ENCODE peak calls at places on chromosomes 7 and 10, in seven cellular contexts. K, T, P, L, D, A and O are unnamed samples.

GRCh38 chr10:24811906-24812305 is 88.2 kb upstream of the ARHGAP21 start:
- DNase-seq in K (no peak), T (no peak), P (peak), L (no peak), D (peak), A (no peak), O (no peak)

GRCh38 chr10:30425336-30426075 is 8.5 kb upstream of the MAP3K8 start:
- DNase-seq in K (no peak), T (no peak), P (no peak), L (no peak), D (no peak), A (no peak), O (no peak)

GRCh38 chr10:50470798-50471582 is 152.8 kb downstream of the SGMS1 start:
- DNase-seq in K (peak), T (no peak), P (no peak), L (peak), D (peak), A (no peak), O (peak)

GRCh38 chr7:5419523-5420107 is 4.0 kb downstream of the TNRC18 start:
- DNase-seq in K (peak), T (no peak), P (peak), L (no peak), D (peak), A (no peak), O (no peak)

GRCh38 chr7:81715984-81716588 is 53.8 kb downstream of the HGF start:
- DNase-seq in K (no peak), T (no peak), P (peak), L (no peak), D (peak), A (no peak), O (peak)

GRCh38 chr7:114414151-114415053 is at the start of gene FOXP2:
- DNase-seq in K (peak), T (no peak), P (peak), L (no peak), D (peak), A (no peak), O (peak)

GRCh38 chr7:98165827-98166667 is 45.2 kb upstream of the BHLHA15 start:
- DNase-seq in K (peak), T (no peak), P (peak), L (no peak), D (peak), A (peak), O (peak)

GRCh38 chr7:151890355-151891004 is 13.6 kb upstream of the PRKAG2 start:
- DNase-seq in K (no peak), T (no peak), P (no peak), L (no peak), D (no peak), A (no peak), O (no peak)

GRCh38 chr7:143882020-143882610 is 19.9 kb downstream of the TCAF1 start:
- DNase-seq in K (peak), T (no peak), P (peak), L (no peak), D (peak), A (peak), O (peak)

GRCh38 chr10:932589-932988 is 1.1 kb upstream of the LARP4B start:
- DNase-seq in K (peak), T (no peak), P (no peak), L (no peak), D (no peak), A (peak), O (no peak)

GRCh38 chr7:38229386-38229785 is 44.0 kb downstream of the TARP start:
- DNase-seq in K (no peak), T (no peak), P (no peak), L (no peak), D (peak), A (no peak), O (peak)

GRCh38 chr10:95400789-95401188 is 110.0 kb upstream of the PDLIM1 start:
- DNase-seq in K (no peak), T (no peak), P (no peak), L (no peak), D (no peak), A (no peak), O (no peak)

GRCh38 chr10:30114871-30115270 is 55.5 kb upstream of the JCAD start:
- DNase-seq in K (no peak), T (no peak), P (peak), L (no peak), D (peak), A (no peak), O (peak)

GRCh38 chr7:47806701-47807103 is 141.6 kb downstream of the PKD1L1 start:
- DNase-seq in K (no peak), T (no peak), P (no peak), L (no peak), D (no peak), A (no peak), O (peak)

GRCh38 chr7:29228289-29229011 is 33.9 kb downstream of the CHN2 start:
- DNase-seq in K (peak), T (no peak), P (no peak), L (no peak), D (no peak), A (no peak), O (no peak)

GRCh38 chr7:77266162-77266807 is 66.7 kb upstream of the FGL2 start:
- DNase-seq in K (no peak), T (no peak), P (no peak), L (no peak), D (peak), A (no peak), O (no peak)

GRCh38 chr10:1488970-1489548 is 248.3 kb downstream of the ADARB2 start:
- DNase-seq in K (no peak), T (no peak), P (no peak), L (no peak), D (no peak), A (no peak), O (no peak)

GRCh38 chr10:7258948-7259523 is 151.8 kb downstream of the SFMBT2 start:
- DNase-seq in K (no peak), T (no peak), P (no peak), L (no peak), D (peak), A (no peak), O (no peak)

GRCh38 chr7:36224916-36225858 is 72.1 kb downstream of the EEPD1 start:
- DNase-seq in K (no peak), T (no peak), P (no peak), L (no peak), D (peak), A (no peak), O (peak)

GRCh38 chr7:42350801-42351200 is 113.8 kb upstream of the GLI3 start:
- DNase-seq in K (no peak), T (peak), P (no peak), L (no peak), D (peak), A (no peak), O (no peak)

GRCh38 chr10:84424731-84425165 is 96.4 kb downstream of the CCSER2 start:
- DNase-seq in K (peak), T (peak), P (peak), L (peak), D (peak), A (peak), O (peak)

GRCh38 chr10:7153750-7154149 is 257.1 kb downstream of the SFMBT2 start:
- DNase-seq in K (no peak), T (no peak), P (no peak), L (no peak), D (peak), A (no peak), O (peak)

GRCh38 chr10:47243791-47244190 is 56.2 kb upstream of the GDF10 start:
- DNase-seq in K (no peak), T (no peak), P (no peak), L (no peak), D (no peak), A (peak), O (no peak)

GRCh38 chr10:96466-96865 is 38.8 kb upstream of the ZMYND11 start:
- DNase-seq in K (no peak), T (no peak), P (no peak), L (no peak), D (no peak), A (no peak), O (no peak)

GRCh38 chr7:128404143-128404681 is 5.6 kb downstream of the IMPDH1 start:
- DNase-seq in K (peak), T (no peak), P (no peak), L (no peak), D (no peak), A (no peak), O (no peak)
- H3K4me3 ChIP-seq in K (no peak), T (peak), P (no peak), L (peak), D (no peak), A (no peak), O (peak)

GRCh38 chr7:30276203-30276900 is 8.0 kb upstream of the ZNRF2 start:
- DNase-seq in K (no peak), T (no peak), P (peak), L (no peak), D (peak), A (no peak), O (peak)
- TF ChIP-seq CTCF in K (peak), T (peak), P (peak), L (peak), D (peak), A (peak), O (peak)

GRCh38 chr7:157483971-157484410 is 147.2 kb downstream of the DNAJB6 start:
- DNase-seq in K (no peak), T (no peak), P (no peak), L (no peak), D (no peak), A (no peak), O (no peak)
- H3K4me3 ChIP-seq in K (no peak), T (no peak), P (no peak), L (no peak), D (no peak), A (no peak), O (no peak)

GRCh38 chr10:102117391-102118159 is 2.6 kb downstream of the LDB1 start:
- DNase-seq in K (peak), T (peak), P (peak), L (no peak), D (peak), A (peak), O (peak)
- TF ChIP-seq CTCF in K (no peak), T (peak), P (peak), L (peak), D (peak), A (no peak), O (peak)

DNA sequence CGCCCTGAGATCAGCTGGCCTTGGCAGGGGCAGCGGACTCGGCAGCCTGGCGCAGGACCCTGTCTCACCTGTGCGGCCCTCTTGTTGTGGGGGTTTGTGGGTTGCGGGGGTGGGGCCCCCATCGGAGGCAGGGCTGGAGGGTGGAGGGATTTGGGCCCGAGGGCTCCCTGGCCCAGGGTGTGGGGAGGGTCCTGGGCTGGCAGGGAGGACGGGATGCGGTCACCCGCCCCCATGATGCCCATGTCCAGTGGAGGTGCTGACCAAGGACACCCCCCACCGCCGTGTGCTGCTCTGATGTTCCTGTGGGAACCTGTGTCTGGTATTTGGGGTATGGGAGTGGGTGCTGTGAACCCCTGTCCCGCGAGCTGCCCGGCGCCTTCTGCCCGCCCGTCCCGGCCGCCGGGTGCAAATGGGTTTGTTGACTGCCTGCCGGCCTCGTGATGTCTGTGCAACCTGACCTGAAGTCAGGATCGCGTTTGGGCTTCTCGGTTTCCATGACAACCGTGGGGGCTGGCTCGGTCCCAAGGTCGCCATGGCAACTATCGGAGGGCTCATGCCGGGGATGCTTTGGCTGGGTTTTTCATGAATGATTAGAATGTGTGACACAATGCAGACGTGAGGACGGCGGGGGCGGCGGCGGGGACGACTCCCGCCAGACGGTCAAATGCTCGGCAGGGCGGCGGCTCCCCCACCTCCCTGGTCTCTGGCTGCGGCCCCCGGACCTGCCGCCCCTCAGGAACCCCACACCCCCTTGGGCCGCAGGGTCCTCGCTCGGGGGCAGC is 7.3 kb downstream of the MAFK start:
- DNase-seq in K (peak), T (peak), P (peak), L (peak), D (peak), A (peak), O (peak)
- H3K4me3 ChIP-seq in K (peak), T (peak), P (no peak), L (peak), D (peak), A (peak), O (peak)

GRCh38 chr7:72286486-72286885 is 125.7 kb downstream of the CALN1 start:
- DNase-seq in K (no peak), T (no peak), P (no peak), L (no peak), D (no peak), A (no peak), O (no peak)
- TF ChIP-seq CTCF in K (no peak), T (no peak), P (no peak), L (no peak), D (no peak), A (no peak), O (no peak)

GRCh38 chr10:59907537-59907917 is 1.2 kb upstream of the CCDC6 start:
- DNase-seq in K (no peak), T (no peak), P (no peak), L (no peak), D (no peak), A (no peak), O (peak)

GRCh38 chr10:59906417-59907202 is at the start of gene CCDC6:
- DNase-seq in K (peak), T (peak), P (peak), L (peak), D (peak), A (peak), O (peak)

GRCh38 chr10:59905735-59906416 is 480 bp downstream of the CCDC6 start:
- DNase-seq in K (no peak), T (no peak), P (peak), L (no peak), D (no peak), A (peak), O (no peak)

GRCh38 chr10:59907918-59908807 is 1.8 kb upstream of the CCDC6 start:
- DNase-seq in K (peak), T (peak), P (peak), L (peak), D (peak), A (no peak), O (peak)

GRCh38 chr10:59908808-59909143 is 2.4 kb upstream of the CCDC6 start:
- DNase-seq in K (no peak), T (no peak), P (no peak), L (no peak), D (no peak), A (no peak), O (no peak)
- H3K4me3 ChIP-seq in K (peak), T (peak), P (peak), L (peak), D (peak), A (peak), O (no peak)